ENCODE peak calls at places on chromosomes 16 and 17, in four cellular contexts. C is activated CD4-positive, alpha-beta T cell treated with anti-CD3 and anti-CD28 coated beads, Interleukin-2, amount 50 U/mL, for 48 hours; D is cardiac fibroblast; I is NCI-H774. V is an unnamed sample.

GRCh38 chr16:17947165-17947564 is 389.4 kb downstream of the NPIPA8 start:
- DNase-seq in C (no peak), I (no peak), D (no peak), V (no peak)

GRCh38 chr17:44222112-44222869 is 2.8 kb upstream of the UBTF start:
- DNase-seq in D (peak), I (peak), C (peak), V (peak)

GRCh38 chr16:68444058-68444657 is 4.2 kb downstream of the SMPD3 start:
- DNase-seq in D (peak), I (no peak), C (no peak), V (no peak)

GRCh38 chr17:61058066-61058465 is 341.6 kb upstream of the TBX2 start:
- DNase-seq in I (no peak), D (no peak), C (no peak), V (no peak)

GRCh38 chr17:2709173-2709661 is 2.3 kb downstream of the CLUH start:
- DNase-seq in I (no peak), D (no peak), C (no peak), V (no peak)

GRCh38 chr17:48293319-48294192 is 136.5 kb downstream of the SKAP1 start:
- DNase-seq in C (no peak), I (no peak), D (no peak), V (no peak)

GRCh38 chr16:83134638-83135037 is 507.9 kb downstream of the CDH13 start:
- DNase-seq in C (no peak), D (no peak), I (no peak), V (no peak)

GRCh38 chr17:74305865-74306654 is 20.0 kb upstream of the KIF19 start:
- DNase-seq in D (no peak), I (no peak), C (no peak), V (no peak)

GRCh38 chr17:75240394-75241142 is 20.8 kb downstream of the GGA3 start:
- DNase-seq in I (no peak), C (peak), D (peak), V (peak)

GRCh38 chr17:82929676-82930042 is 89.8 kb upstream of the ZNF750 start:
- DNase-seq in C (no peak), I (no peak), D (no peak), V (peak)

GRCh38 chr17:511833-512251 is 159.2 kb upstream of the RPH3AL start:
- DNase-seq in I (no peak), D (no peak), C (no peak), V (no peak)

GRCh38 chr16:20243731-20244281 is 83.5 kb downstream of the GP2 start:
- DNase-seq in C (no peak), I (no peak), D (no peak), V (no peak)

GRCh38 chr16:1308036-1308976 is 1.1 kb upstream of the UBE2I start:
- DNase-seq in D (no peak), C (no peak), I (no peak), V (no peak)

GRCh38 chr16:17194190-17194780 is 276.5 kb downstream of the XYLT1 start:
- DNase-seq in I (peak), D (peak), C (peak), V (peak)

GRCh38 chr16:81261049-81261648 is 22.7 kb downstream of the BCO1 start:
- DNase-seq in C (peak), I (no peak), D (no peak), V (no peak)

GRCh38 chr16:27640277-27640600 is 90.3 kb downstream of the KATNIP start:
- DNase-seq in D (no peak), C (no peak), I (no peak), V (no peak)

GRCh38 chr16:71845639-71846431 is at the start of gene ATXN1L:
- DNase-seq in C (peak), D (peak), I (peak), V (peak)

GRCh38 chr17:28750178-28751047 is 6.6 kb downstream of the TRAF4 start:
- DNase-seq in I (peak), C (peak), D (peak), V (peak)

GRCh38 chr17:50194441-50195195 is 6.8 kb downstream of the COL1A1 start:
- DNase-seq in I (no peak), D (no peak), C (no peak), V (no peak)

GRCh38 chr17:74387365-74388218 is 20.3 kb downstream of the GPR142 start:
- DNase-seq in C (no peak), D (no peak), I (no peak), V (no peak)

GRCh38 chr16:48081656-48082055 is 74.1 kb downstream of the ABCC12 start:
- DNase-seq in C (no peak), I (no peak), D (peak), V (no peak)

GRCh38 chr16:57253410-57253927 is 8.4 kb downstream of the ARL2BP start:
- DNase-seq in D (no peak), I (no peak), C (no peak), V (no peak)

GRCh38 chr17:43314582-43314981 is 80.8 kb upstream of the RNU2-1 start:
- DNase-seq in C (no peak), I (no peak), D (peak), V (no peak)